ENCODE peak calls at places on chromosomes 12 and 14, in five cellular contexts. G is upper lobe of right lung, N is activated T-cell treated with anti-CD3 and anti-CD28 coated beads for 48 hours, A is germinal center, C is GM12878. Y is an unnamed sample.
A peak's percentile ranks its signal among the peaks of the same experiment; 100 is the strongest.

GRCh38 chr12:11689591-11690158 is 40.2 kb downstream of the ETV6 start:
- DNase-seq in G (no peak), N (no peak), A (no peak), C (no peak), Y (no peak)

GRCh38 chr12:121711925-121712461 is 559 bp upstream of the TMEM120B start:
- DNase-seq in G (no peak), N (peak; percentile 19), A (peak; percentile 24), C (no peak), Y (no peak)

GRCh38 chr12:33605776-33606175 is 166.2 kb upstream of the SYT10 start:
- DNase-seq in G (no peak), N (no peak), A (no peak), C (no peak), Y (no peak)

GRCh38 chr12:95815635-95816212 is 25.2 kb upstream of the NTN4 start:
- DNase-seq in G (no peak), N (no peak), A (peak; percentile 32), C (no peak), Y (no peak)

GRCh38 chr14:23056257-23056955 is 914 bp downstream of the CDH24 start:
- DNase-seq in G (peak; percentile 81), N (peak; percentile 58), A (peak; percentile 88), C (no peak), Y (peak; percentile 69)

GRCh38 chr12:103571286-103571685 is 15.8 kb upstream of the STAB2 start:
- DNase-seq in G (no peak), N (no peak), A (no peak), C (no peak), Y (peak; percentile 46)

GRCh38 chr12:12887471-12887870 is 3.9 kb upstream of the GPRC5A start:
- DNase-seq in G (no peak), N (no peak), A (no peak), C (no peak), Y (no peak)

GRCh38 chr14:24329073-24329663 is 5.7 kb downstream of the ADCY4 start:
- DNase-seq in G (no peak), N (no peak), A (no peak), C (no peak), Y (no peak)

GRCh38 chr14:24232645-24233537 is at the start of gene GMPR2:
- DNase-seq in G (no peak), N (no peak), A (peak; percentile 63), C (no peak), Y (no peak)

GRCh38 chr14:67673451-67673850 is 981 bp downstream of the VTI1B start:
- DNase-seq in G (no peak), N (no peak), A (no peak), C (no peak), Y (no peak)

Y was measured in progenitor cell of endocrine pancreas.